ENCODE peak calls at places on chromosomes 2 and 18, in eight cellular contexts. O is OCI-LY7, N is SK-N-SH, I is coronary artery, H is bronchial epithelial cell, U is AG09309, J is cardiac fibroblast, S is AG10803. F is an unnamed sample.

GRCh38 chr2:231743376-231744116 is 35.2 kb downstream of the PTMA start:
- DNase-seq in O (no peak), N (no peak), I (no peak), H (no peak), U (no peak), J (no peak), S (no peak), F (no peak)

GRCh38 chr2:207836526-207837133 is 66.9 kb upstream of the FZD5 start:
- DNase-seq in O (no peak), N (no peak), I (no peak), H (no peak), U (no peak), J (no peak), S (peak), F (no peak)

GRCh38 chr2:233976690-233977294 is 59.6 kb downstream of the TRPM8 start:
- DNase-seq in O (peak), N (peak), I (no peak), H (peak), U (peak), J (peak), S (peak), F (peak)

GRCh38 chr2:151363709-151364108 is 6.3 kb downstream of the TNFAIP6 start:
- DNase-seq in O (no peak), N (no peak), I (no peak), H (no peak), U (no peak), J (peak), S (peak), F (peak)

GRCh38 chr2:208046686-208047085 is 21.4 kb upstream of the PLEKHM3 start:
- DNase-seq in O (no peak), N (no peak), I (no peak), H (peak), U (no peak), J (peak), S (peak), F (no peak)

GRCh38 chr18:24553886-24554285 is 93.4 kb downstream of the HRH4 start:
- DNase-seq in O (no peak), N (peak), I (no peak), H (no peak), U (no peak), J (no peak), S (no peak), F (no peak)

GRCh38 chr18:44876749-44877148 is 196.1 kb downstream of the SETBP1 start:
- DNase-seq in O (no peak), N (no peak), I (no peak), H (no peak), U (no peak), J (no peak), S (no peak), F (no peak)

GRCh38 chr18:36572135-36572856 is 256.5 kb downstream of the TPGS2 start:
- DNase-seq in O (peak), N (peak), I (peak), H (peak), U (peak), J (peak), S (peak), F (peak)

GRCh38 chr2:122737429-122738077 is 982.1 kb downstream of the TSN start:
- DNase-seq in O (no peak), N (no peak), I (no peak), H (peak), U (no peak), J (peak), S (no peak), F (peak)

GRCh38 chr2:65093211-65093610 is 36.7 kb downstream of the RAB1A start:
- DNase-seq in O (no peak), N (no peak), I (no peak), H (no peak), U (no peak), J (no peak), S (no peak), F (no peak)

GRCh38 chr2:240435955-240436625 is 627 bp downstream of the GPC1 start:
- DNase-seq in O (no peak), N (peak), I (no peak), H (no peak), U (no peak), J (peak), S (peak), F (peak)

GRCh38 chr2:54615832-54616534 is 107.5 kb upstream of the EML6 start:
- DNase-seq in O (no peak), N (no peak), I (no peak), H (no peak), U (no peak), J (no peak), S (no peak), F (no peak)

GRCh38 chr2:54574107-54574859 is 118.2 kb downstream of the SPTBN1 start:
- DNase-seq in O (peak), N (no peak), I (no peak), H (peak), U (no peak), J (peak), S (no peak), F (peak)

GRCh38 chr2:78999410-78999809 is 26.1 kb upstream of the REG3G start:
- DNase-seq in O (peak), N (peak), I (no peak), H (no peak), U (no peak), J (peak), S (no peak), F (peak)

GRCh38 chr2:79591281-79591680 is 78.4 kb downstream of the CTNNA2 start:
- DNase-seq in O (no peak), N (no peak), I (no peak), H (no peak), U (no peak), J (no peak), S (no peak), F (no peak)

GRCh38 chr2:84676295-84676694 is 160.0 kb downstream of the DNAH6 start:
- DNase-seq in O (no peak), N (no peak), I (no peak), H (no peak), U (peak), J (no peak), S (peak), F (no peak)

GRCh38 chr2:48312126-48312525 is 217.8 kb upstream of the STON1 start:
- DNase-seq in O (no peak), N (no peak), I (no peak), H (peak), U (no peak), J (no peak), S (no peak), F (no peak)

GRCh38 chr2:192243488-192243887 is 48.8 kb upstream of the TMEFF2 start:
- DNase-seq in O (no peak), N (no peak), I (no peak), H (peak), U (no peak), J (peak), S (peak), F (peak)

GRCh38 chr2:17628349-17629261 is 88.1 kb downstream of the VSNL1 start:
- DNase-seq in O (no peak), N (no peak), I (no peak), H (no peak), U (no peak), J (no peak), S (peak), F (no peak)

GRCh38 chr18:45110577-45111506 is 430.2 kb downstream of the SETBP1 start:
- DNase-seq in O (no peak), N (no peak), I (no peak), H (peak), U (no peak), J (peak), S (peak), F (peak)

GRCh38 chr2:98801930-98802329 is 71.0 kb upstream of the MGAT4A start:
- DNase-seq in O (no peak), N (no peak), I (no peak), H (no peak), U (no peak), J (no peak), S (no peak), F (no peak)

GRCh38 chr18:34696681-34697080 is 13.4 kb upstream of the DTNA start:
- DNase-seq in O (no peak), N (no peak), I (no peak), H (no peak), U (no peak), J (no peak), S (no peak), F (no peak)

GRCh38 chr18:23069481-23069880 is 65.8 kb upstream of the CABLES1 start:
- DNase-seq in O (no peak), N (no peak), I (no peak), H (no peak), U (no peak), J (no peak), S (no peak), F (no peak)

GRCh38 chr2:37582371-37582770 is 89.1 kb downstream of the CDC42EP3 start:
- DNase-seq in O (no peak), N (no peak), I (no peak), H (no peak), U (no peak), J (no peak), S (peak), F (no peak)

GRCh38 chr2:160221391-160222276 is 21.6 kb upstream of the ITGB6 start:
- DNase-seq in O (no peak), N (no peak), I (no peak), H (peak), U (peak), J (peak), S (peak), F (peak)

GRCh38 chr2:127400897-127401756 is 13.4 kb upstream of the MAP3K2 start:
- DNase-seq in O (no peak), N (no peak), I (no peak), H (peak), U (no peak), J (peak), S (no peak), F (peak)

GRCh38 chr2:19748711-19749506 is 152.9 kb downstream of the TTC32 start:
- DNase-seq in O (no peak), N (no peak), I (no peak), H (no peak), U (no peak), J (no peak), S (no peak), F (no peak)

GRCh38 chr2:223674998-223675609 is 72.9 kb upstream of the SCG2 start:
- DNase-seq in O (peak), N (peak), I (no peak), H (peak), U (no peak), J (peak), S (peak), F (peak)

GRCh38 chr18:22691988-22692710 is 241.0 kb upstream of the RBBP8 start:
- DNase-seq in O (no peak), N (no peak), I (no peak), H (peak), U (peak), J (peak), S (peak), F (peak)

GRCh38 chr2:12637754-12638153 is 79.0 kb upstream of the TRIB2 start:
- DNase-seq in O (no peak), N (no peak), I (no peak), H (peak), U (no peak), J (peak), S (peak), F (peak)

GRCh38 chr2:207754498-207755383 is 15.0 kb downstream of the FZD5 start:
- DNase-seq in O (no peak), N (no peak), I (no peak), H (no peak), U (no peak), J (no peak), S (no peak), F (no peak)

GRCh38 chr2:99487906-99488305 is 1.9 kb downstream of the REV1 start:
- DNase-seq in O (no peak), N (no peak), I (no peak), H (no peak), U (no peak), J (peak), S (no peak), F (no peak)

GRCh38 chr2:241773511-241774418 is 2.9 kb upstream of the GAL3ST2 start:
- DNase-seq in O (no peak), N (peak), I (peak), H (no peak), U (no peak), J (no peak), S (no peak), F (no peak)

GRCh38 chr18:52992041-52992440 is 652.0 kb downstream of the DCC start:
- DNase-seq in O (no peak), N (peak), I (no peak), H (no peak), U (no peak), J (no peak), S (no peak), F (no peak)
- TF ChIP-seq CTCF in O (peak), N (peak), I (no peak), H (peak), U (no peak), J (no peak), S (no peak), F (no peak)

DNA sequence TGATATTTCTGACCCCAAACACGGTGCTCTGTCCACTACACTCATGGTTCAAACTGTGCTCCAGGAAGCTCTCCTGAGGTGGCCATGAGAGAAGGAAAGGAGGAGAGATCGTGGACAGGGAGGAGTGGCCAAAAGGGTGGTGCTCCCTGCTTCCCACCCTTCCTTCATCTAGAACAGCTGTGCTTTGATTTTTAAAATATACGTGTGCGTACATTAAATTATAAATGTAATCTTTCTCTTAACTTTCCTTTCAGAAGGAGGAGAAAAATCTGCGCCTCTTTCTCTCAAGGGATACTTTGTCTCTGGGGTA is 8.2 kb upstream of the CHRNA1 start:
- DNase-seq in O (no peak), N (no peak), I (no peak), H (no peak), U (no peak), J (no peak), S (no peak), F (no peak)
- H3K4me3 ChIP-seq in O (no peak), N (no peak), I (no peak), H (no peak), U (no peak), J (no peak), S (no peak), F (no peak)

GRCh38 chr2:114727012-114727411 is 284.6 kb downstream of the DPP10 start:
- DNase-seq in O (no peak), N (no peak), I (no peak), H (no peak), U (no peak), J (no peak), S (no peak), F (no peak)

GRCh38 chr2:114724513-114724912 is 282.1 kb downstream of the DPP10 start:
- DNase-seq in O (no peak), N (no peak), I (no peak), H (no peak), U (no peak), J (no peak), S (no peak), F (no peak)

GRCh38 chr2:114728372-114728771 is 285.9 kb downstream of the DPP10 start:
- DNase-seq in O (no peak), N (no peak), I (no peak), H (no peak), U (no peak), J (no peak), S (no peak), F (no peak)

DNA sequence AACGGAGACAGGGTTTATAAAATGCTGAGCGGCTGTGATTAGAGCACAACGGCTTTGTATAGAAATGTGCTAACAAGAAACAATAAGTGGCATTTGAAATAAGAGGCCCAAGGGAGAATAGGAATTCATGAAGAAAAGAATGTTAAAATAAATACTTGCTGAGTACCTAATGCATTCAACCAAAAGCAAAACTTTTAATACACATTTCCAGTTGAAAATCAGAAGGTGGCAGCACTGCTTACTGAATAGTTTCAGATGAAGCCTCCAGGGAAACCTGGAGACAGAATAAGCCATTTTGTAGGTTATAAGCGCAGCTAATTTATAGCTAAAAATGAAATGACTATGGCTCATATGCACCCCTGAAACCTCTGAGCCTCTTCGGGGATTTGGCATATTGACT is 286.6 kb downstream of the DPP10 start:
- DNase-seq in O (no peak), N (no peak), I (no peak), H (peak), U (no peak), J (no peak), S (no peak), F (no peak)
- TF ChIP-seq CTCF in O (peak), N (peak), I (no peak), H (no peak), U (no peak), J (no peak), S (no peak), F (no peak)

GRCh38 chr18:57353940-57354461 is 1.6 kb downstream of the ST8SIA3 start:
- DNase-seq in O (no peak), N (peak), I (no peak), H (peak), U (no peak), J (peak), S (peak), F (peak)
- H3K4me3 ChIP-seq in O (no peak), N (peak), I (no peak), H (no peak), U (no peak), J (no peak), S (no peak), F (no peak)

GRCh38 chr2:216215991-216216390 is 106.8 kb downstream of the XRCC5 start:
- DNase-seq in O (peak), N (no peak), I (no peak), H (peak), U (no peak), J (peak), S (peak), F (peak)
- TF ChIP-seq CTCF in O (peak), N (peak), I (no peak), H (peak), U (peak), J (peak), S (peak), F (peak)

DNA sequence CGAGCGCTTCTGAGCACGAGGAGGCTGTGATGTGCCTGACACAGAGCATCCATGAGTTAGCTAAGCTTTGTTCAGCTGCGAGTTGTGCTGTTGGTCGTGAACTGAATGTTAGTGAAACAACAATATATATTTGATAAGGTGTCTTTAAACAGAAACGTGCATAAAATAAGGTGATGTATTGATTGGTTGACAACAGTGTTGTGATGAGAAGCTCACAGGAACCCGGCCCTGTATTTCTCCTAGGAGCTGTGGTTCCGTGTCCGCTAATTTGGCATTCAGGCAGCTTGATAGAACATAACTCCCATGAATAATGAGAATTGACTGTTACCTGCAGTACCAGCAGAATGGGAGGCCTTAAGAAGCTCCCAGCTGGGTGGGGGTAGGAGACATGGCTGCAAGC is 146.4 kb upstream of the MYCN start:
- DNase-seq in O (no peak), N (no peak), I (no peak), H (no peak), U (no peak), J (no peak), S (no peak), F (no peak)
- H3K4me3 ChIP-seq in O (no peak), N (no peak), I (no peak), H (no peak), U (no peak), J (no peak), S (no peak), F (no peak)

GRCh38 chr18:48955528-48956261 is 4.9 kb upstream of the SMAD7 start:
- DNase-seq in O (peak), N (no peak), I (peak), H (peak), U (no peak), J (peak), S (peak), F (peak)
- TF ChIP-seq CTCF in O (no peak), N (no peak), I (no peak), H (peak), U (no peak), J (peak), S (peak), F (no peak)

GRCh38 chr2:171210864-171211431 is 50.3 kb upstream of the TLK1 start:
- DNase-seq in O (peak), N (no peak), I (no peak), H (no peak), U (no peak), J (no peak), S (peak), F (no peak)
- H3K4me3 ChIP-seq in O (peak), N (no peak), I (no peak), H (no peak), U (no peak), J (no peak), S (no peak), F (no peak)

GRCh38 chr18:50817898-50818250 is 1.9 kb downstream of the MRO start:
- DNase-seq in O (no peak), N (no peak), I (no peak), H (no peak), U (peak), J (peak), S (peak), F (peak)
- TF ChIP-seq CTCF in O (no peak), N (no peak), I (no peak), H (no peak), U (no peak), J (no peak), S (no peak), F (no peak)